ENCODE peak calls at places on chromosomes 5 and 9, in seven cellular contexts. L is DMS153, Y is mesendoderm, B is HCEC 1CT, D is amniotic epithelial cell, R is bronchial epithelial cell, V is fibroblast of pulmonary artery. U is an unnamed sample.

GRCh38 chr9:137234758-137235423 is 4.2 kb downstream of the SLC34A3 start:
- DNase-seq in L (no peak), Y (no peak), B (no peak), D (no peak), R (no peak), V (no peak), U (no peak)

GRCh38 chr5:150777685-150778084 is 872 bp upstream of the SMIM3 start:
- DNase-seq in L (no peak), Y (no peak), B (peak), D (peak), R (no peak), V (no peak), U (no peak)

GRCh38 chr9:126290871-126291270 is 35.8 kb upstream of the MVB12B start:
- DNase-seq in L (no peak), Y (peak), B (no peak), D (no peak), R (no peak), V (no peak), U (no peak)

GRCh38 chr5:132704875-132705274 is 31.1 kb downstream of the IL4 start:
- DNase-seq in L (no peak), Y (no peak), B (peak), D (peak), R (peak), V (peak), U (peak)

GRCh38 chr5:2272755-2273154 is 390.0 kb upstream of the IRX4 start:
- DNase-seq in L (no peak), Y (no peak), B (no peak), D (no peak), R (no peak), V (no peak), U (no peak)

GRCh38 chr5:116652903-116653302 is 78.3 kb upstream of the SEMA6A start:
- DNase-seq in L (no peak), Y (peak), B (no peak), D (no peak), R (peak), V (peak), U (peak)

GRCh38 chr9:30718483-30718882 is 1666.0 kb upstream of the ACO1 start:
- DNase-seq in L (no peak), Y (no peak), B (no peak), D (no peak), R (no peak), V (no peak), U (no peak)

GRCh38 chr9:75935606-75936005 is 45.1 kb downstream of the PCSK5 start:
- DNase-seq in L (no peak), Y (no peak), B (no peak), D (peak), R (no peak), V (no peak), U (no peak)

GRCh38 chr5:31911291-31912265 is 262.5 kb downstream of the GOLPH3 start:
- DNase-seq in L (no peak), Y (no peak), B (no peak), D (no peak), R (no peak), V (no peak), U (no peak)

GRCh38 chr9:89046832-89047231 is 55.6 kb downstream of the S1PR3 start:
- DNase-seq in L (no peak), Y (no peak), B (no peak), D (no peak), R (no peak), V (peak), U (no peak)

GRCh38 chr5:36552626-36553393 is 53.6 kb upstream of the SLC1A3 start:
- DNase-seq in L (no peak), Y (peak), B (no peak), D (no peak), R (no peak), V (no peak), U (no peak)

GRCh38 chr9:34163439-34163838 is 15.4 kb upstream of the UBAP1 start:
- DNase-seq in L (no peak), Y (no peak), B (peak), D (peak), R (peak), V (peak), U (peak)

GRCh38 chr5:72558383-72558782 is 51.2 kb upstream of the ZNF366 start:
- DNase-seq in L (no peak), Y (no peak), B (no peak), D (peak), R (no peak), V (peak), U (peak)

GRCh38 chr5:163185315-163185714 is 252.1 kb upstream of the CCNG1 start:
- DNase-seq in L (no peak), Y (no peak), B (no peak), D (no peak), R (no peak), V (no peak), U (no peak)

U was measured in MCF 10A.